ENCODE peak calls at places on chromosomes 2 and 18, in ten cellular contexts. S, W, D, Q, N, C, O, F, U and V are unnamed samples.

GRCh38 chr2:225104971-225105370 is 62.7 kb upstream of the DOCK10 start:
- DNase-seq in S (no peak), W (no peak), D (no peak), N (no peak), Q (no peak), U (peak), C (peak), O (no peak), F (no peak), V (no peak)

GRCh38 chr2:181605889-181606837 is 50.7 kb downstream of the CERKL start:
- DNase-seq in O (no peak), W (no peak), U (no peak), N (no peak), Q (no peak), F (no peak), C (no peak), D (no peak), S (no peak), V (no peak)

GRCh38 chr2:84389794-84390193 is 69.3 kb downstream of the SUCLG1 start:
- DNase-seq in W (no peak), C (no peak), U (no peak), N (no peak), Q (no peak), S (no peak), F (no peak), D (no peak), O (no peak), V (no peak)

GRCh38 chr2:26458365-26459042 is 19.4 kb downstream of the OTOF start:
- DNase-seq in O (no peak), D (no peak), Q (no peak), C (no peak), S (no peak), F (no peak), U (no peak), N (no peak), W (no peak), V (no peak)

GRCh38 chr2:9467687-9468086 is 6.7 kb upstream of the IAH1 start:
- DNase-seq in U (no peak), S (no peak), N (no peak), O (no peak), F (no peak), W (no peak), D (no peak), Q (peak), C (no peak), V (no peak)

GRCh38 chr2:61722311-61722710 is 131.5 kb downstream of the FAM161A start:
- DNase-seq in N (no peak), F (no peak), W (no peak), S (no peak), Q (no peak), D (no peak), U (no peak), O (no peak), C (no peak), V (no peak)

GRCh38 chr2:202104286-202104870 is 31.3 kb downstream of the KIAA2012 start:
- DNase-seq in Q (peak), F (peak), D (peak), W (peak), N (peak), U (peak), O (peak), S (peak), C (peak), V (no peak)

GRCh38 chr18:55447672-55448018 is 140.3 kb downstream of the TCF4 start:
- DNase-seq in D (no peak), N (no peak), F (no peak), S (no peak), U (no peak), O (no peak), C (no peak), Q (no peak), W (no peak), V (no peak)

GRCh38 chr18:500230-500555 is 308 bp downstream of the COLEC12 start:
- DNase-seq in W (no peak), U (no peak), F (peak), O (no peak), D (no peak), N (no peak), Q (no peak), C (peak), S (no peak), V (no peak)

GRCh38 chr2:51711761-51712160 is 679.8 kb upstream of the NRXN1 start:
- DNase-seq in D (no peak), C (no peak), Q (no peak), N (no peak), O (no peak), S (peak), U (no peak), W (no peak), F (no peak), V (no peak)

GRCh38 chr2:134185639-134186038 is 68.2 kb upstream of the MGAT5 start:
- DNase-seq in Q (no peak), C (no peak), O (no peak), F (no peak), U (no peak), D (no peak), W (no peak), S (no peak), N (no peak), V (no peak)

GRCh38 chr2:134183679-134184078 is 70.2 kb upstream of the MGAT5 start:
- DNase-seq in Q (no peak), W (no peak), U (no peak), S (no peak), O (no peak), D (no peak), C (no peak), N (no peak), F (no peak), V (no peak)

GRCh38 chr2:134178109-134178877 is 75.6 kb upstream of the MGAT5 start:
- DNase-seq in U (no peak), S (peak), F (no peak), O (no peak), W (no peak), C (peak), Q (no peak), D (no peak), N (no peak), V (no peak)

GRCh38 chr2:134177351-134177931 is 76.4 kb upstream of the MGAT5 start:
- DNase-seq in U (no peak), S (peak), Q (no peak), F (peak), D (no peak), W (no peak), N (no peak), C (peak), O (no peak), V (no peak)

GRCh38 chr2:134181219-134181618 is 72.7 kb upstream of the MGAT5 start:
- DNase-seq in U (no peak), F (no peak), O (no peak), W (no peak), N (no peak), D (no peak), Q (no peak), S (no peak), C (peak), V (no peak)
- H3K27ac ChIP-seq in U (no peak), F (no peak), O (no peak), W (no peak), N (no peak), D (no peak), Q (no peak), S (no peak), C (peak), V (no peak)

GRCh38 chr2:263774-264492 is at the start of gene SH3YL1:
- DNase-seq in N (no peak), D (peak), C (peak), O (no peak), F (peak), W (peak), S (no peak), U (peak), Q (peak), V (no peak)

GRCh38 chr2:260507-261161 is 3.2 kb downstream of the SH3YL1 start:
- DNase-seq in D (no peak), O (no peak), U (no peak), W (no peak), N (no peak), C (no peak), F (peak), S (peak), Q (no peak), V (no peak)

GRCh38 chr2:262117-262516 is 1.7 kb downstream of the SH3YL1 start:
- DNase-seq in W (no peak), C (peak), F (no peak), D (no peak), O (no peak), Q (no peak), N (no peak), S (no peak), U (no peak), V (no peak)

GRCh38 chr2:264493-265468 is at the start of gene ACP1:
- DNase-seq in N (peak), C (peak), F (peak), O (peak), S (peak), W (peak), Q (peak), D (peak), U (peak), V (peak)

DNA sequence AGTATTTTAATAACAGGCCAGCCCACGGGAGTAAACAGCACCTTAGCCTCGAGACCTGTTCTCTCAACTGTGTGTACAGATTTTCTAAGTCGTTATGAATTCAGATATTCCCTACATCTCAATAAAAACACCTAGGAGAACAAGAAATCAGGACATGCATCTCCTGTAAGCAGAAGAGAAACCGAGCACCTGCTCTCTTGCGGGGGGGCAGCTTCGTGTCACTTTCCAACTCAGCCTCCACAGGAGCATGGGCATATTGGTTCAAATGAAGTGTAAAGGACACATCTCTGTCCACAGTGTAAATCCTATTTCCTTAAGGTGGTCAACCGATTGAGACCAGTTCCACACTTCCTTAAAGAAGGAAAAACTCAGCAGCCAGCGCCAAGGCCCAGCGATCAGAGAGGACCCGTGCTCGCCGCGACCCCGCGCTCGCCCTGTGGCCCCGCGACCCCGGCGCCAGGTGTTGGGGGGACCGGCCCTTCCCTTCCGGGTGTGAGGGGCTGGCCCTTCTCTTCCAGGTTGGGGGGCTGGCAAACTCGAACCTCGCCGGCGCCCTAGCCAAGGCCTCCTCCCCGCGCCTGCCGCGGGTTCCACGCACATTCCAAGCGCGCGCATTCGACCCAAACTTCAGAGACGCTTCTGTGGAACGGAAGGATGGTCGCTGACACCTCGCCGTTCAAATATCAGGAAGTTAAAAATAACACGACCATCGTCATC is 652 bp downstream of the SH3YL1 start:
- DNase-seq in U (no peak), F (peak), Q (peak), D (no peak), S (no peak), C (no peak), N (no peak), O (no peak), W (no peak), V (no peak)
- H3K27ac ChIP-seq in U (no peak), F (peak), Q (peak), D (no peak), S (no peak), C (peak), N (no peak), O (no peak), W (no peak), V (no peak)

DNA sequence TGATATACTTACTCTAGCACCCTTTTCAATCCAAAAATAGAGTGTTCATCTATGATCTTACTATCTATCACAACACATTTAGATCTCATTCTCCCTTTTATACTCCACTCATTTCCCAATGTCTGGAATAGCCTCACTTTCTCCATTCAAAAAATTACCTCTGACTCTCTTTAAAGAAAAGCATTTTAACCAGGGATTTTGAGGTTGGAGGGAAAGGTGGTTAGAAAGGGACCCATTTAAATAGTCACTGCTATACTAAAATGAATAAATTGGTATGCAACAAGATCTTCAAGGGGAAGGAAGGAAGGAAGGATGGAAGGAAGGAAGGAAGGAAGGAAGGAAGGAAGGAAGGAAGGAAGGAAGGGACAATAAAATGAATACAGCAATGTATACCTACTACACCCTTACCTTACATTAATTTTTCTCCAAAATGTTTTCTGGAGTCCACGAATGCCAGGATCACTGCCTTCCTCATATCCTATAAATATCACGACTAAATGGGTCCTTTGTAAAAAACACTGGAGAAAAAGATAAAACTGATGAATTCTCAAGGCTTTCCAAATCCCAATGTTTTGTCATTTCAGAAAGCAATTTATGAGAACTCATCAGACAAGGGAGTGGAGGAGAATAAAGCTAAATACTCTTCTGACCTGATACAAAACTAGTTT is 202.7 kb downstream of the ZEB2 start:
- DNase-seq in D (peak), N (no peak), F (no peak), C (no peak), U (no peak), W (no peak), S (no peak), Q (no peak), O (no peak), V (no peak)
- H3K27ac ChIP-seq in D (peak), N (no peak), F (no peak), C (no peak), U (no peak), W (no peak), S (no peak), Q (no peak), O (no peak), V (no peak)

GRCh38 chr2:44748-45341 is 1.5 kb downstream of the FAM110C start:
- DNase-seq in O (no peak), D (no peak), W (no peak), Q (no peak), S (no peak), C (peak), U (no peak), N (no peak), F (peak), V (no peak)

GRCh38 chr2:46131-46470 is 204 bp downstream of the FAM110C start:
- DNase-seq in C (no peak), N (no peak), D (no peak), W (no peak), F (peak), Q (peak), O (no peak), S (no peak), U (no peak), V (no peak)

GRCh38 chr2:47346-48218 is 1.3 kb upstream of the FAM110C start:
- DNase-seq in W (no peak), N (no peak), C (no peak), U (no peak), Q (no peak), O (peak), D (no peak), F (peak), S (no peak), V (no peak)

GRCh38 chr2:45342-46130 is 769 bp downstream of the FAM110C start:
- DNase-seq in F (peak), S (no peak), C (peak), O (peak), N (no peak), U (no peak), W (no peak), D (no peak), Q (peak), V (no peak)

GRCh38 chr2:46471-47345 is at the start of gene FAM110C:
- DNase-seq in N (no peak), U (no peak), O (peak), S (no peak), F (peak), W (no peak), D (no peak), C (peak), Q (peak), V (no peak)
- H3K27ac ChIP-seq in N (no peak), U (peak), O (peak), S (no peak), F (peak), W (no peak), D (peak), C (peak), Q (peak), V (no peak)

GRCh38 chr2:19835818-19836281 is 65.9 kb downstream of the TTC32 start:
- DNase-seq in O (no peak), C (no peak), F (no peak), D (no peak), W (peak), N (no peak), Q (no peak), U (no peak), S (peak), V (no peak)
- H3K27ac ChIP-seq in O (no peak), C (no peak), F (no peak), D (no peak), W (no peak), N (no peak), Q (no peak), U (no peak), S (no peak), V (no peak)

GRCh38 chr2:134762508-134762907 is 43.7 kb upstream of the TMEM163 start:
- DNase-seq in Q (no peak), W (no peak), C (peak), U (no peak), N (no peak), D (no peak), O (no peak), S (no peak), F (no peak), V (no peak)
- H3K27ac ChIP-seq in Q (no peak), W (no peak), C (no peak), U (no peak), N (no peak), D (no peak), O (no peak), S (no peak), F (no peak), V (no peak)